ENCODE peak calls at places on chromosomes 2 and 18, in seven cellular contexts. V, J, U, A, M, T and E are unnamed samples.

GRCh38 chr2:30139131-30139870 is 7.5 kb upstream of the YPEL5 start:
- DNase-seq in V (no peak), J (no peak), U (no peak), A (no peak), M (peak), T (no peak), E (no peak)

GRCh38 chr2:207370646-207371045 is 159.1 kb upstream of the CREB1 start:
- DNase-seq in V (no peak), J (no peak), U (no peak), A (no peak), M (no peak), T (no peak), E (no peak)

GRCh38 chr2:217106650-217107014 is 246.8 kb upstream of the TNP1 start:
- DNase-seq in V (no peak), J (no peak), U (no peak), A (peak), M (no peak), T (no peak), E (no peak)

GRCh38 chr2:216447293-216447692 is 35.0 kb downstream of the SMARCAL1 start:
- DNase-seq in V (no peak), J (no peak), U (no peak), A (no peak), M (no peak), T (no peak), E (no peak)

GRCh38 chr2:106039634-106040033 is 154.5 kb downstream of the UXS1 start:
- DNase-seq in V (no peak), J (no peak), U (no peak), A (no peak), M (no peak), T (no peak), E (no peak)

GRCh38 chr18:3720818-3721545 is 271.0 kb downstream of the TGIF1 start:
- DNase-seq in V (no peak), J (no peak), U (no peak), A (no peak), M (no peak), T (no peak), E (no peak)

GRCh38 chr2:31373127-31373526 is 41.4 kb downstream of the XDH start:
- DNase-seq in V (no peak), J (no peak), U (no peak), A (no peak), M (no peak), T (no peak), E (no peak)

GRCh38 chr2:226159875-226160479 is 639.6 kb downstream of the IRS1 start:
- DNase-seq in V (no peak), J (no peak), U (no peak), A (no peak), M (no peak), T (no peak), E (no peak)

GRCh38 chr2:231926761-231927565 is 767 bp upstream of the NPPC start:
- DNase-seq in V (no peak), J (no peak), U (no peak), A (peak), M (no peak), T (no peak), E (peak)

GRCh38 chr2:8324164-8324848 is 357.6 kb upstream of the ID2 start:
- DNase-seq in V (no peak), J (no peak), U (no peak), A (peak), M (no peak), T (no peak), E (no peak)

GRCh38 chr18:60157810-60158209 is 214.8 kb downstream of the MC4R start:
- DNase-seq in V (no peak), J (no peak), U (no peak), A (no peak), M (no peak), T (no peak), E (no peak)

GRCh38 chr18:65336411-65336810 is 414.4 kb upstream of the CDH7 start:
- DNase-seq in V (no peak), J (no peak), U (no peak), A (no peak), M (no peak), T (no peak), E (no peak)

GRCh38 chr2:111029135-111029927 is 91.4 kb upstream of the BCL2L11 start:
- DNase-seq in V (peak), J (no peak), U (no peak), A (no peak), M (no peak), T (no peak), E (peak)

GRCh38 chr2:111025288-111025687 is 95.4 kb upstream of the BCL2L11 start:
- DNase-seq in V (peak), J (no peak), U (no peak), A (no peak), M (no peak), T (no peak), E (no peak)

GRCh38 chr2:111030271-111030891 is 90.3 kb upstream of the BCL2L11 start:
- DNase-seq in V (peak), J (peak), U (no peak), A (no peak), M (no peak), T (no peak), E (no peak)

GRCh38 chr2:111031546-111032484 is 88.9 kb upstream of the BCL2L11 start:
- DNase-seq in V (no peak), J (no peak), U (no peak), A (no peak), M (no peak), T (no peak), E (peak)

GRCh38 chr2:111028720-111029119 is 92.0 kb upstream of the BCL2L11 start:
- DNase-seq in V (peak), J (no peak), U (no peak), A (no peak), M (no peak), T (no peak), E (no peak)
- TF ChIP-seq CTCF in V (peak), J (no peak), U (no peak), A (no peak), M (no peak), T (no peak), E (no peak)

DNA sequence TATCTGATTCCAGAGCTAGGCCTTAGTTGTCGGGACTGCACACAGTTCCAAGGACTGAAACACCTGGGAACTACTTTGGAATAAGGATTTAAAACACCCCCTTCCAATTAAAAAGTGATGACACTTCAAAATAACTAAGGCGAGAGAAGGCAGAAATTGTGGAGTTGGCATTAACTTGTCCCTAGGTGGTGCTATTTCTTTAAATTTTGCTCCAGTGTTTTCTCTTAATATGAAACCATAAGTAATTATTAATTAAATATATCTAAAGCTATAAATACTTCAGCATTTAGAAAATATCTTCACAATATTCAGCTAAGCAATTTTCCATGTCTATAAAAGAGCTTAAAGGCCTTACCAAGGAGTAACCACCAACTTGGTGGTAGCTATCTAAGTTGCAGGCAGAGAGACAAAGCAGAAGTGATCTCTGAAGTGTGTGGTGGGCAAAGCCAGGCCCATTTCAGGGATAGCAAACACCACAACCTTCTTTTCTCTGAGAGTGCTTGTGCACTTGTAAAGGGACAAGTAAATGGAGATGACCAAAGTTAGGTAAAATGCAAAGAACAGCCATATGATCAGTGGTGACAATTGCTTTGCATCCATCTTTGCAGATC is 186.8 kb upstream of the PGAP1 start:
- DNase-seq in V (no peak), J (no peak), U (no peak), A (peak), M (no peak), T (no peak), E (peak)
- TF ChIP-seq CTCF in V (peak), J (peak), U (peak), A (peak), M (peak), T (no peak), E (peak)

GRCh38 chr2:137886432-137886831 is 77.8 kb upstream of the HNMT start:
- DNase-seq in V (no peak), J (no peak), U (no peak), A (no peak), M (no peak), T (no peak), E (peak)

GRCh38 chr2:137893145-137893544 is 71.1 kb upstream of the HNMT start:
- DNase-seq in V (no peak), J (no peak), U (no peak), A (no peak), M (no peak), T (no peak), E (no peak)

DNA sequence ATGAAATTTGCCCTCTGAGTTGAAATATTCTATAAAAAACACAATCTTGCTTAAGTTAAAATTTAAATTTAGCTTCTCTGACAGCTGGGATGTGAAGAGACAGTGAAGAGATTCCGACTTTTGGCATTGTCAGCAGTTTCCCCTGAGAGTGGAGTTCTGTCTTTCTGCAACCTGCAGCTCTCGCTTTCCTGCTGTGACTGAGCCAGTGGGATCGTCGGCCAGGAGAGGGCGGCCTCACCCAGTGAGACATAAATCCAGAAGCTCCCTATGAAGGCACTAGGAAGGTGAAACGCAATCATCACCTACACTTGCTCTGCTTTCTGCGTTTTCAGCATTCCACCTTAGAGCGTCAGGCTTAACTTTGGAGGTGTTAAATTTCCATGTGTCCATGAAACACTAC is 75.4 kb upstream of the HNMT start:
- DNase-seq in V (peak), J (no peak), U (no peak), A (no peak), M (no peak), T (no peak), E (peak)
- TF ChIP-seq CTCF in V (peak), J (peak), U (no peak), A (peak), M (no peak), T (no peak), E (peak)

GRCh38 chr2:233486357-233486756 is 80.2 kb downstream of the USP40 start:
- DNase-seq in V (no peak), J (no peak), U (no peak), A (no peak), M (no peak), T (no peak), E (no peak)

GRCh38 chr2:233482616-233483015 is 84.0 kb downstream of the USP40 start:
- DNase-seq in V (no peak), J (no peak), U (no peak), A (no peak), M (no peak), T (no peak), E (no peak)

GRCh38 chr2:233487748-233488345 is 78.7 kb downstream of the USP40 start:
- DNase-seq in V (no peak), J (no peak), U (no peak), A (peak), M (no peak), T (no peak), E (no peak)

GRCh38 chr2:233486778-233487552 is 79.6 kb downstream of the USP40 start:
- DNase-seq in V (no peak), J (peak), U (no peak), A (peak), M (no peak), T (no peak), E (no peak)

GRCh38 chr2:233485726-233486125 is 80.9 kb downstream of the USP40 start:
- DNase-seq in V (no peak), J (no peak), U (no peak), A (no peak), M (no peak), T (no peak), E (no peak)
- TF ChIP-seq CTCF in V (no peak), J (no peak), U (no peak), A (no peak), M (no peak), T (no peak), E (no peak)

DNA sequence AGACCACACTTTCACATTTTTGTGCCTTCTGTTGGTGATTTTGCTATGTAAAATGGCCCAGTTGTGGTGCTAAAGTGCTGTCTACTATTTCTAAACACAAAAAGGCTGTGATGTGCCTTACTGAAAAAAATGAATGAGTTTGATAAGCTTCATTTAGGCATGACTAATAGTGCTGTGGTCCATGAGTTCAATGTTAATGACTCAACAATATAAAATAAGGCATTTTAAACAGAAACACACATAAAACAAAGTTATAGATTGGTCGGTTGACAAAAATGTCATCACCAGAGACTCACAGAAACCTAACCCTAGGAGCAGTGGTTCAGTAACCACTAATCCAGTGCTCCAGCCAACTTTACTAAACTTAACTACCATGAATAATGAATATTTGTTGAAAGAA is 160.0 kb downstream of the DNAH6 start:
- DNase-seq in V (no peak), J (peak), U (no peak), A (peak), M (no peak), T (no peak), E (no peak)
- TF ChIP-seq CTCF in V (no peak), J (no peak), U (no peak), A (peak), M (no peak), T (no peak), E (no peak)

GRCh38 chr18:9403795-9404564 is 69.4 kb downstream of the TWSG1 start:
- DNase-seq in V (no peak), J (no peak), U (no peak), A (peak), M (no peak), T (no peak), E (no peak)
- TF ChIP-seq CTCF in V (no peak), J (no peak), U (no peak), A (no peak), M (no peak), T (no peak), E (no peak)

DNA sequence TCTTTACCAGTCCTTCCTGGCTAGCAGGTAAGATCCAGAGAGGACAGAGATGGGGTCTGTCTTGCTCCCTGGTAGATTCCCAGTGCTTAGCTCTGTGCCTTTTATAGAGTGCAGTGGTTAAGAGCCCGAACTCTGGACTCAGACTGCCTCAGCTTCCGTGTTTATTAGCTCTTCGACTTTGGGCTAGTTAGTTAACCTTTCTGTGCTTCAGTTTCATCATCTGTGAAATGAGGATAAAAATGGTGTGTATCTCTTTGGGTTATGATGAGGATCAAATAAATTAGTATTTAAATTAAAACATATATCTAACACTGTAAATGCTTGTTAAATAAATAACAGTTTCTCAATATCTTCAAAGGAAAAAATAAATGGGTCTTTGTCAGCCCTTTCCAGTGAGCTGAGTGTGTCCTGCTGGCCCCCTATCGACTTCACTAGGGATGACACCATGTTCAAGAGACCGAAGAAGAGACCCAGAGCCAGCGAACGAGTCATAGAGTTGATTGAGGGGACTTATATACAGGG is 38.2 kb downstream of the CERS6 start:
- DNase-seq in V (peak), J (no peak), U (no peak), A (no peak), M (no peak), T (no peak), E (no peak)
- TF ChIP-seq CTCF in V (peak), J (peak), U (no peak), A (peak), M (no peak), T (no peak), E (no peak)

DNA sequence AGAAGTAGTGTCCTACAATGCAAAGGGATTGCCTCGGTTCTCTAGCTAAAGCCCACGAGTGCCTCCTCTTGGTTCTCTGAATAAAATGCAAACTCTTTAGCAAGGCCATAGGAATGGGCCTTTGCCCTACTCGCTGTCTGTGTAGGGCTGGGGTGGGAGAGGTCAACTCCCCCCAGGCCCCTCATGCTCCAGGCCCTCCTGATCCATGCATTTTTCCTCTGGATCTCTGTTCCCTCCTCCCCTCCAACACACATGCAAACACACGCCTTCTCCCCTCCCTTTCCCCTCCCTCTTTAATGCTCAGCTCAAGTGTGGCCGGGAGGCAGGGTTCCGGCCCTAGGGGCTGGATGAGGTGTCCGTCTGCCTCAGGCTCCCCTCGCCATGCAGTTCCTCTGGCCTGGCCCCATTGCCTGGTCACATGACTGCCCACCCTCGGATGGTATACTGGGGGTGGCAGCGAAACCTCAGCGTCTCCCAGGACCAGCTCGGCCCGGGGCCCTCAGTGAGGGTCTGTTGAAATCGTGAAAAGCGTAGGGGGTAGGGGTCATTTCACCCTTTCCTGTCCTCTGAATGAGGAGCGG is 14.9 kb upstream of the KLF11 start:
- DNase-seq in V (no peak), J (no peak), U (no peak), A (no peak), M (no peak), T (no peak), E (no peak)
- TF ChIP-seq CTCF in V (no peak), J (no peak), U (no peak), A (no peak), M (no peak), T (no peak), E (no peak)

GRCh38 chr18:36095936-36096519 is 28.7 kb upstream of the RPRD1A start:
- DNase-seq in V (no peak), J (peak), U (no peak), A (peak), M (no peak), T (no peak), E (peak)
- TF ChIP-seq CTCF in V (peak), J (peak), U (no peak), A (peak), M (peak), T (no peak), E (no peak)